ENCODE peak calls at places on chromosome 5, in nine cellular contexts. N is vagina, E is heart left ventricle, C is uterus, P is testis, Z is sigmoid colon, W is HCT116, L is H1, D is ovary. Q is an unnamed sample.

GRCh38 chr5:94571415-94571814 is 47.0 kb downstream of the KIAA0825 start:
- DNase-seq in D (no peak), W (no peak), P (no peak), Z (no peak), C (no peak), N (no peak), L (no peak), E (no peak), Q (no peak)

GRCh38 chr5:8686707-8687106 is 817.8 kb downstream of the MTRR start:
- DNase-seq in P (no peak), C (no peak), Z (no peak), L (no peak), E (no peak), D (no peak), N (no peak), W (no peak), Q (no peak)

GRCh38 chr5:1508679-1509290 is 15.0 kb downstream of the LPCAT1 start:
- DNase-seq in C (peak; percentile 6), L (no peak), P (no peak), D (peak; percentile 11), N (no peak), Z (peak; percentile 55), W (no peak), E (no peak), Q (peak; percentile 80)

GRCh38 chr5:54066433-54066832 is 243.9 kb downstream of the ARL15 start:
- DNase-seq in D (no peak), P (no peak), L (no peak), Z (no peak), E (no peak), N (no peak), C (no peak), W (no peak), Q (no peak)

GRCh38 chr5:96901384-96901783 is 25.1 kb downstream of the ERAP2 start:
- DNase-seq in P (no peak), Z (no peak), D (no peak), E (no peak), N (no peak), W (no peak), C (no peak), L (no peak), Q (no peak)

GRCh38 chr5:130627145-130627544 is 537.9 kb downstream of the HINT1 start:
- DNase-seq in E (no peak), P (no peak), C (no peak), W (no peak), N (no peak), Z (no peak), D (no peak), L (no peak), Q (no peak)

GRCh38 chr5:159071382-159071781 is 28.3 kb downstream of the EBF1 start:
- DNase-seq in Z (no peak), W (no peak), D (no peak), N (no peak), C (no peak), P (no peak), E (no peak), L (no peak), Q (no peak)

GRCh38 chr5:102845041-102845440 is 89.9 kb downstream of the PAM start:
- DNase-seq in N (no peak), C (no peak), L (no peak), Z (no peak), D (no peak), W (no peak), E (no peak), P (no peak), Q (no peak)

GRCh38 chr5:127757576-127757975 is 54.4 kb downstream of the CCDC192 start:
- DNase-seq in Z (no peak), C (no peak), P (peak; percentile 49), W (peak; percentile 48), L (no peak), N (no peak), E (peak; percentile 23), D (no peak), Q (no peak)

GRCh38 chr5:20619606-20620005 is 631.6 kb upstream of the CDH18 start:
- DNase-seq in C (no peak), Z (no peak), L (no peak), W (no peak), E (no peak), N (no peak), D (no peak), P (no peak), Q (no peak)

GRCh38 chr5:134374234-134374633 is 2.9 kb downstream of the UBE2B start:
- DNase-seq in P (no peak), D (no peak), E (no peak), L (no peak), Z (no peak), C (no peak), W (no peak), N (no peak), Q (no peak)

GRCh38 chr5:135456238-135457099 is 4.3 kb upstream of the TIFAB start:
- DNase-seq in L (no peak), P (peak; percentile 89), N (no peak), D (no peak), W (peak; percentile 46), Z (peak; percentile 72), E (no peak), C (no peak), Q (peak; percentile 76)
- TF ChIP-seq POLR2A in L (no peak), P (no peak), N (no peak), D (no peak), W (no peak), Z (no peak), E (no peak), C (no peak), Q (no peak)

GRCh38 chr5:180003145-180003544 is 68.4 kb downstream of the RNF130 start:
- DNase-seq in N (no peak), L (no peak), C (no peak), Z (no peak), P (no peak), W (no peak), D (no peak), E (no peak), Q (no peak)

GRCh38 chr5:180006116-180006515 is 65.4 kb downstream of the RNF130 start:
- DNase-seq in P (no peak), D (no peak), Z (no peak), W (no peak), N (no peak), E (no peak), L (no peak), C (no peak), Q (no peak)

GRCh38 chr5:180008433-180008832 is 63.1 kb downstream of the RNF130 start:
- DNase-seq in W (no peak), D (no peak), Z (no peak), P (no peak), N (no peak), C (no peak), L (no peak), E (no peak), Q (no peak)

GRCh38 chr5:180010636-180011035 is 60.9 kb downstream of the RNF130 start:
- DNase-seq in E (no peak), N (no peak), Z (no peak), L (no peak), D (no peak), W (no peak), P (no peak), C (no peak), Q (no peak)

DNA sequence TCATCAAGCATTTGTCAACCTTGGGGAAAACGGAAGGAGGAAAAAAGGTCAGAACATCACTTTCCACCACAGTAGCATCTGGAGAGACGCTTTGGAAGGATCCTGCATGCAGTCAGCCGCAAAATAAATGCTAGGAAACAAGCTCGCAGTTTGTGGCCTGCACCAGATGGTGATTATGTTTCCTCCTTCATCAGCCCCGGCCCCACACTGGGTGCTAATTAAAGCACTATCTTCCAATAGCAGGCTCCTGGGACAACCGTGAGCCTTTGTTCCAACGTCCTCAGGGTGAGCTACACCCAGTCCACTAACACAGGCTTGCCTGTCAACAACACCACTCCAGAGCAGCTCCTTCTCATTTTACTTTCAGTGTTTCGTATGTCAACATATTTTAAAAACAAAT is 64.0 kb downstream of the RNF130 start:
- DNase-seq in L (no peak), N (no peak), P (no peak), E (peak; percentile 15), Z (no peak), D (no peak), C (no peak), W (no peak), Q (no peak)
- H3K27ac ChIP-seq in L (peak overlapping the region; percentile 20), N (no peak overlapping the region), P (no peak overlapping the region), E (no peak overlapping the region), Z (no peak overlapping the region), D (no peak overlapping the region), C (no peak overlapping the region), W (no peak overlapping the region), Q (no peak overlapping the region)

GRCh38 chr5:137734962-137735530 is 843 bp downstream of the KLHL3 start:
- DNase-seq in P (peak; percentile 19), L (no peak), C (peak; percentile 27), N (no peak), D (peak; percentile 28), Z (peak; percentile 68), E (peak; percentile 58), W (no peak), Q (peak; percentile 73)

GRCh38 chr5:137733922-137734695 is 1.8 kb downstream of the KLHL3 start:
- DNase-seq in W (no peak), N (no peak), P (no peak), E (no peak), L (no peak), C (no peak), Z (no peak), D (no peak), Q (no peak)

GRCh38 chr5:137737349-137738256 is 1.7 kb upstream of the KLHL3 start:
- DNase-seq in E (peak; percentile 69), N (no peak), L (no peak), P (no peak), W (no peak), Z (no peak), D (no peak), C (peak; percentile 42), Q (no peak)

GRCh38 chr5:137733011-137733410 is 2.9 kb downstream of the KLHL3 start:
- DNase-seq in N (no peak), E (no peak), Z (no peak), P (no peak), L (no peak), W (no peak), C (no peak), D (no peak), Q (no peak)

GRCh38 chr5:137735531-137736284 is at the start of gene KLHL3:
- DNase-seq in P (peak; percentile 29), N (no peak), C (peak; percentile 22), W (no peak), L (peak; percentile 87), Z (no peak), E (peak; percentile 44), D (peak; percentile 32), Q (peak; percentile 76)
- TF ChIP-seq POLR2A in P (no peak), N (no peak), C (no peak), W (no peak), L (no peak), Z (no peak), E (no peak), D (no peak), Q (no peak)

GRCh38 chr5:169299651-169300467 is 1.1 kb downstream of the SLIT3 start:
- DNase-seq in C (no peak), E (no peak), N (no peak), Z (peak; percentile 73), D (peak; percentile 32), W (no peak), L (peak; percentile 59), P (no peak), Q (no peak)
- H3K27ac ChIP-seq in C (peak overlapping the region; percentile 78), E (peak overlapping the region; percentile 34), N (peak overlapping the region; percentile 73), Z (peak overlapping the region; percentile 80), D (peak overlapping the region; percentile 73), W (no peak overlapping the region), L (no peak overlapping the region), P (no peak overlapping the region), Q (peak overlapping the region; percentile 34)

Q was measured in spleen.